ENCODE peak calls at places on chromosome 5, in five cellular contexts. A is left ventricle myocardium superior; V is NCI-H510A treated with DMSO at 0.1 percent for 48 hours; K is stimulated activated naive CD4-positive, alpha-beta T cell; W is GM06990. I is an unnamed sample.

GRCh38 chr5:39986614-39987013 is 561.8 kb upstream of the DAB2 start:
- DNase-seq in A (no peak), V (no peak), K (no peak), W (no peak), I (no peak)

GRCh38 chr5:80763873-80764647 is 109.3 kb upstream of the DHFR start:
- DNase-seq in A (no peak), V (no peak), K (no peak), W (no peak), I (no peak)

GRCh38 chr5:151628112-151628823 is 37.1 kb upstream of the FAT2 start:
- DNase-seq in A (peak), V (no peak), K (no peak), W (no peak), I (no peak)

GRCh38 chr5:122937914-122938313 is 92.5 kb downstream of the SNX24 start:
- DNase-seq in A (peak), V (no peak), K (no peak), W (no peak), I (peak)

GRCh38 chr5:53330491-53330890 is 149.9 kb upstream of the FST start:
- DNase-seq in A (no peak), V (no peak), K (no peak), W (no peak), I (no peak)

GRCh38 chr5:39475055-39475454 is 50.3 kb upstream of the DAB2 start:
- DNase-seq in A (no peak), V (no peak), K (no peak), W (no peak), I (no peak)

GRCh38 chr5:160423025-160423554 is 1.4 kb downstream of the PTTG1 start:
- DNase-seq in A (no peak), V (peak), K (no peak), W (no peak), I (no peak)

GRCh38 chr5:125058185-125058826 is 311.9 kb upstream of the ZNF608 start:
- DNase-seq in A (no peak), V (peak), K (no peak), W (no peak), I (no peak)

GRCh38 chr5:113249216-113249615 is 185.6 kb downstream of the TSSK1B start:
- DNase-seq in A (no peak), V (no peak), K (no peak), W (no peak), I (no peak)

GRCh38 chr5:41695920-41696582 is 174.2 kb downstream of the OXCT1 start:
- DNase-seq in A (no peak), V (no peak), K (no peak), W (no peak), I (no peak)

GRCh38 chr5:139642891-139643871 is 5.0 kb upstream of the CXXC5 start:
- DNase-seq in A (peak), V (no peak), K (no peak), W (no peak), I (no peak)